ENCODE peak calls at places on chromosome 9, in four cellular contexts. One of them, this sample, is unnamed.

GRCh38 chr9:107862329-107862728 is 372.8 kb upstream of the KLF4 start:
- DNase-seq in HCT116: no peak
- DNase-seq in K562: no peak
- DNase-seq in HepG2: no peak
- DNase-seq in this sample: no peak

GRCh38 chr9:99026956-99027298 is 78.0 kb upstream of the TGFBR1 start:
- DNase-seq in HCT116: no peak
- DNase-seq in K562: peak; percentile 41
- DNase-seq in HepG2: no peak
- DNase-seq in this sample: no peak

GRCh38 chr9:89892053-89892419 is 287.2 kb downstream of the GADD45G start:
- DNase-seq in HCT116: no peak
- DNase-seq in K562: no peak
- DNase-seq in HepG2: no peak
- DNase-seq in this sample: no peak

GRCh38 chr9:20085842-20086241 is 297.0 kb upstream of the SLC24A2 start:
- DNase-seq in HCT116: no peak
- DNase-seq in K562: no peak
- DNase-seq in HepG2: no peak
- DNase-seq in this sample: peak; percentile 54

GRCh38 chr9:91037511-91038482 is 236.2 kb downstream of the SYK start:
- DNase-seq in HCT116: peak; percentile 41
- DNase-seq in K562: no peak
- DNase-seq in HepG2: peak; percentile 91
- DNase-seq in this sample: peak; percentile 21

GRCh38 chr9:126506361-126507317 is 107.1 kb upstream of the LMX1B start:
- DNase-seq in HCT116: no peak
- DNase-seq in K562: no peak
- DNase-seq in HepG2: no peak
- DNase-seq in this sample: no peak

GRCh38 chr9:111440226-111440625 is 44.0 kb downstream of the ECPAS start:
- DNase-seq in HCT116: no peak
- DNase-seq in K562: no peak
- DNase-seq in HepG2: no peak
- DNase-seq in this sample: no peak

GRCh38 chr9:107982735-107983134 is 493.2 kb upstream of the KLF4 start:
- DNase-seq in HCT116: no peak
- DNase-seq in K562: no peak
- DNase-seq in HepG2: no peak
- DNase-seq in this sample: no peak

GRCh38 chr9:124657526-124657925 is 113.6 kb downstream of the NR6A1 start:
- DNase-seq in HCT116: no peak
- DNase-seq in K562: peak; percentile 29
- DNase-seq in HepG2: no peak
- DNase-seq in this sample: no peak

GRCh38 chr9:35811364-35812024 is 568 bp downstream of the SPAG8 start:
- DNase-seq in HCT116: no peak
- DNase-seq in K562: no peak
- DNase-seq in HepG2: no peak
- DNase-seq in this sample: no peak

GRCh38 chr9:137482094-137482781 is 23.1 kb upstream of the NSMF start:
- DNase-seq in HCT116: no peak
- DNase-seq in K562: peak; percentile 91
- DNase-seq in HepG2: peak; percentile 31
- DNase-seq in this sample: no peak
- TF ChIP-seq ELF1 in HCT116: no peak
- TF ChIP-seq ELF1 in K562: no peak
- TF ChIP-seq ELF1 in HepG2: no peak
- TF ChIP-seq ELF1 in this sample: no peak

GRCh38 chr9:131936929-131937328 is 142.7 kb downstream of the MED27 start:
- DNase-seq in HCT116: no peak
- DNase-seq in K562: no peak
- DNase-seq in HepG2: no peak
- DNase-seq in this sample: no peak

GRCh38 chr9:131934673-131935072 is 145.0 kb downstream of the MED27 start:
- DNase-seq in HCT116: no peak
- DNase-seq in K562: no peak
- DNase-seq in HepG2: no peak
- DNase-seq in this sample: no peak
- TF ChIP-seq ELF1 in HCT116: no peak
- TF ChIP-seq ELF1 in K562: no peak
- TF ChIP-seq ELF1 in HepG2: no peak
- TF ChIP-seq ELF1 in this sample: no peak

GRCh38 chr9:120982851-120983250 is 56.3 kb upstream of the TRAF1 start:
- DNase-seq in HCT116: no peak
- DNase-seq in K562: no peak
- DNase-seq in HepG2: peak; percentile 36
- DNase-seq in this sample: no peak

GRCh38 chr9:120980951-120981350 is 54.4 kb upstream of the TRAF1 start:
- DNase-seq in HCT116: no peak
- DNase-seq in K562: peak; percentile 27
- DNase-seq in HepG2: no peak
- DNase-seq in this sample: no peak

GRCh38 chr9:120983259-120983837 is 56.8 kb upstream of the TRAF1 start:
- DNase-seq in HCT116: no peak
- DNase-seq in K562: no peak
- DNase-seq in HepG2: no peak
- DNase-seq in this sample: no peak

GRCh38 chr9:120989065-120989464 is 61.0 kb downstream of the C5 start:
- DNase-seq in HCT116: no peak
- DNase-seq in K562: no peak
- DNase-seq in HepG2: no peak
- DNase-seq in this sample: no peak

GRCh38 chr9:120985759-120986353 is 59.3 kb upstream of the TRAF1 start:
- DNase-seq in HCT116: peak; percentile 50
- DNase-seq in K562: peak; percentile 68
- DNase-seq in HepG2: peak; percentile 56
- DNase-seq in this sample: peak; percentile 59
- TF ChIP-seq ELF1 in HCT116: no peak
- TF ChIP-seq ELF1 in K562: no peak
- TF ChIP-seq ELF1 in HepG2: no peak
- TF ChIP-seq ELF1 in this sample: no peak

GRCh38 chr9:38293022-38293421 is 99.5 kb upstream of the ALDH1B1 start:
- DNase-seq in HCT116: no peak
- DNase-seq in K562: no peak
- DNase-seq in HepG2: no peak
- DNase-seq in this sample: no peak

GRCh38 chr9:38296853-38297252 is 95.6 kb upstream of the ALDH1B1 start:
- DNase-seq in HCT116: no peak
- DNase-seq in K562: no peak
- DNase-seq in HepG2: no peak
- DNase-seq in this sample: no peak

GRCh38 chr9:38294130-38294529 is 98.4 kb upstream of the ALDH1B1 start:
- DNase-seq in HCT116: no peak
- DNase-seq in K562: no peak
- DNase-seq in HepG2: no peak
- DNase-seq in this sample: no peak

GRCh38 chr9:38294561-38294960 is 97.9 kb upstream of the ALDH1B1 start:
- DNase-seq in HCT116: no peak
- DNase-seq in K562: no peak
- DNase-seq in HepG2: no peak
- DNase-seq in this sample: no peak

GRCh38 chr9:38295751-38296150 is 96.8 kb upstream of the ALDH1B1 start:
- DNase-seq in HCT116: no peak
- DNase-seq in K562: no peak
- DNase-seq in HepG2: no peak
- DNase-seq in this sample: no peak
- TF ChIP-seq ELF1 in HCT116: no peak
- TF ChIP-seq ELF1 in K562: no peak
- TF ChIP-seq ELF1 in HepG2: no peak
- TF ChIP-seq ELF1 in this sample: no peak

DNA sequence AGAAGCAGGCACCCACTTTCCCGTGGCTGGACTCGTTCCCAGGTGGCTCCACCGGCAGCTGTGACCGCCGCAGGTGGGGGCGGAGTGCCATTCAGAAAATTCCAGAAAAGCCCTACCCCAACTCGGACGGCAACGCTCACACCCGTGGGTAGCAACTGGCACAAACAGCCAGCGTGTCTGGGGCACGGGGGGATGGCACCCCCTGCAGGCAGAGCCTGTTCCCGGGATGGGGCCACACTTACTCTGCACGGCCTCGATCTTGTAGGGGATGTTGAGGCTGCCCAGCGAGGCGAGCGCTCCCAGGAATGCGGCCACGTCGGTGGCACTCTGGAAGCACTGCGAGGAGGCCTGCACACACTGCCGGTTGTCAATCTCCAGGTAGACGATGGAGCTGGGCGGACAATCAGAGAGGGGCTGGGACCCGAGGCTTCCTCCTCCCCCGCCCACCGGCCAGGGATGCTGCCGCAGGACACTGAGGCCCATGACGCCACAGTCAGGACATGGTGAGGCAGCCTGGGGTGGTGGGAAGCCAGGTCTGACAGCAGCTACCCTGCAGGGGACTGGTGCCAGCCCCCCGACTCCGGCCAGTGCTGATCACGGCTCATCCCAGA is 20.2 kb upstream of the SEC16A start:
- DNase-seq in HCT116: no peak
- DNase-seq in K562: no peak
- DNase-seq in HepG2: no peak
- DNase-seq in this sample: no peak
- TF ChIP-seq ELF1 in HCT116: no peak
- TF ChIP-seq ELF1 in K562: no peak
- TF ChIP-seq ELF1 in HepG2: no peak
- TF ChIP-seq ELF1 in this sample: no peak

GRCh38 chr9:92467511-92467910 is 14.8 kb downstream of the ASPN start:
- DNase-seq in HCT116: no peak
- DNase-seq in K562: no peak
- DNase-seq in HepG2: no peak
- DNase-seq in this sample: no peak

GRCh38 chr9:92468206-92468605 is 14.1 kb downstream of the ASPN start:
- DNase-seq in HCT116: no peak
- DNase-seq in K562: no peak
- DNase-seq in HepG2: no peak
- DNase-seq in this sample: no peak

GRCh38 chr9:92463989-92464388 is 18.3 kb downstream of the ASPN start:
- DNase-seq in HCT116: no peak
- DNase-seq in K562: no peak
- DNase-seq in HepG2: no peak
- DNase-seq in this sample: no peak

GRCh38 chr9:92463387-92463786 is 18.9 kb downstream of the ASPN start:
- DNase-seq in HCT116: no peak
- DNase-seq in K562: no peak
- DNase-seq in HepG2: no peak
- DNase-seq in this sample: no peak

DNA sequence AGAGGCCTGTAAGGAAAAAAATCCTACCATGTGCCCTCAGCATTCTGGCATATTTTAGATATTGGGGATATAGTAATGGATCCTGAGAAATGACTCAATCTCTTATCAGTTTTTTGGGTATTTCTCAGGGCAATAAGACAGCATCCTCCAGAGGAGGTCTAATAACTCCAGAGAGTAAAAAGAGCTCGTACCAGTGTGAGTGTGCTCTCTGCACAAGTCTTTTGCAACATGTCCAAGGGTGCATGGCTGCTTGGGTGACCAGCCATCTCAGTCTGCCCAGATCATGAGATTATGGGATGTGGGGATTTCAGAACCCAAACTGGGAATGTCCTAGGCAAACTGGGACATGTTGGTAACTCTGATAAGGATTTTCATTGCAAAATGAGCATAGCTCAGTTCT is 15.3 kb downstream of the ASPN start:
- DNase-seq in HCT116: no peak
- DNase-seq in K562: no peak
- DNase-seq in HepG2: no peak
- DNase-seq in this sample: no peak
- TF ChIP-seq ELF1 in HCT116: no peak
- TF ChIP-seq ELF1 in K562: no peak
- TF ChIP-seq ELF1 in HepG2: no peak
- TF ChIP-seq ELF1 in this sample: no peak

GRCh38 chr9:130732793-130733221 is 39.2 kb downstream of the EXOSC2 start:
- DNase-seq in HCT116: no peak
- DNase-seq in K562: peak; percentile 12
- DNase-seq in HepG2: no peak
- DNase-seq in this sample: no peak
- TF ChIP-seq ELF1 in HCT116: no peak
- TF ChIP-seq ELF1 in K562: no peak
- TF ChIP-seq ELF1 in HepG2: no peak
- TF ChIP-seq ELF1 in this sample: no peak